ENCODE peak calls at places on chromosome 2, in seven cellular contexts. P, C, F, G, V, R and S are unnamed samples.

GRCh38 chr2:189300917-189301316 is 121.4 kb upstream of the COL5A2 start:
- DNase-seq in P (no peak), R (no peak), V (no peak), G (no peak), F (no peak), C (no peak), S (no peak)

GRCh38 chr2:173667014-173667413 is 298.2 kb downstream of the SP3 start:
- DNase-seq in V (no peak), C (no peak), P (no peak), G (no peak), F (no peak), R (no peak), S (no peak)

GRCh38 chr2:97699765-97700444 is 13.5 kb upstream of the ZAP70 start:
- DNase-seq in G (peak; percentile 82), F (no peak), P (no peak), C (no peak), V (no peak), R (peak; percentile 37), S (peak; percentile 66)

GRCh38 chr2:120551540-120551939 is 184.1 kb upstream of the GLI2 start:
- DNase-seq in P (no peak), G (no peak), C (no peak), R (no peak), F (no peak), V (no peak), S (no peak)

GRCh38 chr2:215724171-215724570 is 288.3 kb upstream of the FN1 start:
- DNase-seq in V (no peak), R (no peak), P (no peak), C (no peak), G (no peak), F (no peak), S (no peak)

GRCh38 chr2:85811173-85811849 is 57.5 kb downstream of the ATOH8 start:
- DNase-seq in G (peak; percentile 60), P (no peak), C (peak; percentile 67), F (no peak), R (no peak), V (peak; percentile 70), S (no peak)

GRCh38 chr2:120436460-120436739 is 90.5 kb downstream of the INHBB start:
- DNase-seq in R (no peak), F (no peak), V (no peak), C (peak; percentile 85), P (peak; percentile 66), G (no peak), S (no peak)

GRCh38 chr2:121505005-121505404 is 25.7 kb upstream of the RNU4ATAC start:
- DNase-seq in V (no peak), G (no peak), R (no peak), F (no peak), C (no peak), P (no peak), S (no peak)

GRCh38 chr2:172335731-172336130 is 91.7 kb upstream of the ITGA6 start:
- DNase-seq in G (no peak), R (no peak), C (no peak), V (no peak), P (no peak), F (no peak), S (no peak)

GRCh38 chr2:239158641-239159475 is 242.0 kb downstream of the HDAC4 start:
- DNase-seq in C (peak; percentile 56), P (peak; percentile 61), V (peak; percentile 13), G (no peak), R (no peak), F (peak; percentile 40), S (no peak)

GRCh38 chr2:173432049-173432754 is 77.5 kb downstream of the CDCA7 start:
- DNase-seq in V (no peak), F (no peak), P (no peak), R (no peak), C (no peak), G (no peak), S (no peak)

GRCh38 chr2:7611750-7612149 is 694.5 kb downstream of the RNF144A start:
- DNase-seq in R (no peak), V (no peak), P (no peak), F (no peak), G (no peak), C (no peak), S (no peak)

GRCh38 chr2:239015769-239016675 is 168.1 kb downstream of the TWIST2 start:
- DNase-seq in F (no peak), R (no peak), P (peak; percentile 55), G (no peak), V (peak; percentile 9), C (no peak), S (no peak)

GRCh38 chr2:125172181-125172580 is 1147.1 kb downstream of the CNTNAP5 start:
- DNase-seq in V (no peak), F (no peak), C (no peak), P (no peak), G (no peak), R (no peak), S (no peak)

GRCh38 chr2:74530239-74531161 is 767 bp downstream of the HTRA2 start:
- DNase-seq in C (peak; percentile 70), G (peak; percentile 42), V (peak; percentile 38), P (no peak), F (peak; percentile 68), R (no peak), S (peak; percentile 75)

GRCh38 chr2:173079968-173080860 is 4.6 kb downstream of the MAP3K20 start:
- DNase-seq in P (no peak), R (no peak), F (no peak), V (no peak), C (no peak), G (no peak), S (no peak)

GRCh38 chr2:10646153-10646552 is 43.6 kb downstream of the NOL10 start:
- DNase-seq in P (no peak), G (no peak), C (no peak), F (no peak), R (no peak), V (no peak), S (no peak)

GRCh38 chr2:45705233-45705632 is 53.8 kb downstream of the PRKCE start:
- DNase-seq in F (no peak), V (no peak), G (no peak), P (no peak), C (no peak), R (no peak), S (no peak)

GRCh38 chr2:45707661-45708060 is 56.2 kb downstream of the PRKCE start:
- DNase-seq in R (no peak), P (no peak), C (no peak), G (no peak), F (no peak), V (no peak), S (no peak)

GRCh38 chr2:45708501-45708900 is 57.0 kb downstream of the PRKCE start:
- DNase-seq in F (no peak), C (no peak), V (no peak), R (no peak), G (no peak), P (no peak), S (no peak)

GRCh38 chr2:45706028-45706427 is 54.6 kb downstream of the PRKCE start:
- DNase-seq in F (no peak), P (no peak), G (no peak), V (no peak), C (no peak), R (no peak), S (no peak)

DNA sequence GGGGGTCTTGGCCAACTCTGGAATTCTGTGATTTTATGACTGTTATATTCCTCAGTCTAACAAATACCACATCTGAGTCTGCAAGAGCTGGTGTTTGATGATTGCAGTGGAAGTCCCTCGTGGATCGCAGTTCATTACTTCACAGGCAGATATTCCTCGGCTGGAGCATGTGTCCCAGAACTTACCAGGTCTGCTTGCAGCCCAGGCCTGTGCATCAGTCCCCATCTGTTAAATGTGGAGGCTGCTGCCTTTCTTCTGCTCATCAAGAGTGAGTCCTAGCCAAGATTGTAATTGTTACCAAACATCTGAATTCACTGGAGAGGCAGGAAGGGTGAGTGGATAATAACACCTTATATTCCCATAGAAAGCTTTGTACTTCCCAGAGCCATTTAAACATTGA is 55.6 kb downstream of the PRKCE start:
- DNase-seq in R (no peak), V (no peak), C (no peak), P (no peak), G (no peak), F (no peak), S (no peak)
- H3K4me1 ChIP-seq in R (peaks cover 4% of the 10 kb centered on the region), V (peaks cover 3% of the 10 kb centered on the region), C (peaks cover 47% of the 10 kb centered on the region), P (peaks cover 41% of the 10 kb centered on the region), G (no peaks in the 10 kb centered on the region), F (peaks cover 7% of the 10 kb centered on the region), S (no peaks in the 10 kb centered on the region)

GRCh38 chr2:207849443-207849842 is 79.7 kb upstream of the FZD5 start:
- DNase-seq in R (no peak), F (no peak), V (no peak), G (no peak), P (no peak), C (no peak), S (no peak)
- H3K36me3 ChIP-seq in R (no peaks in the 10 kb centered on the region), F (no peaks in the 10 kb centered on the region), V (no peaks in the 10 kb centered on the region), G (no peaks in the 10 kb centered on the region), P (no peaks in the 10 kb centered on the region), C (no peaks in the 10 kb centered on the region), S (no peaks in the 10 kb centered on the region)

GRCh38 chr2:186617186-186617585 is 27.3 kb downstream of the ITGAV start:
- DNase-seq in F (no peak), C (no peak), G (no peak), R (no peak), P (no peak), V (no peak), S (no peak)
- H3K27me3 ChIP-seq in F (no peaks in the 10 kb centered on the region), C (no peaks in the 10 kb centered on the region), G (no peaks in the 10 kb centered on the region), R (no peaks in the 10 kb centered on the region), P (no peaks in the 10 kb centered on the region), V (no peaks in the 10 kb centered on the region), S (no peaks in the 10 kb centered on the region)

DNA sequence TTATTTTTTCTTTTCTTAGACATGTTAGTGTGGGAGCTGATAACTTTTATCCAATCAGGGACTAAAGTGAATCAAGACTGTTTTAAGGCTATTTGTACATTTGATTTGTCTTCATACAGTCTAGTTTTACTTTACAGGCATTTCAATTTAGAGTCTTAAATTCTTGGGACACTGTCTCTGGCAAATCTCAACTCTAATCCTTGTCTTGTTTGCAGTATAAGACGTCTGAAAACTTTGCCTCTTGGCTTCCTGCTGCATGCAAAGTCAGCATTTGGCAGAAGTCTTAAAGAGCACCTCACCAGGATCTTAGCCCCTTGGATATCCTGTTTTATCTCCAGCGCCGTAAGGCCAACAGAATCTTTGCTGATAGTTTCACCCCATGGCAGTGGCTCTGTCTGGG is 30.3 kb downstream of the SPOPL start:
- DNase-seq in F (no peak), R (no peak), V (no peak), P (no peak), C (no peak), G (peak; percentile 72), S (no peak)
- H3K4me1 ChIP-seq in F (no peaks in the 10 kb centered on the region), R (no peaks in the 10 kb centered on the region), V (no peaks in the 10 kb centered on the region), P (peaks cover 27% of the 10 kb centered on the region), C (peaks cover 18% of the 10 kb centered on the region), G (peaks cover 18% of the 10 kb centered on the region), S (no peaks in the 10 kb centered on the region)

GRCh38 chr2:200421270-200421669 is 88.6 kb downstream of the KCTD18 start:
- DNase-seq in V (no peak), P (no peak), G (no peak), C (no peak), R (no peak), F (no peak), S (no peak)

GRCh38 chr2:200425026-200425821 is 84.6 kb downstream of the KCTD18 start:
- DNase-seq in P (no peak), R (no peak), V (no peak), C (no peak), F (no peak), G (no peak), S (no peak)

GRCh38 chr2:200422071-200422470 is 87.8 kb downstream of the KCTD18 start:
- DNase-seq in C (no peak), F (no peak), V (no peak), G (no peak), R (no peak), P (no peak), S (no peak)

GRCh38 chr2:200422532-200423262 is 87.2 kb downstream of the KCTD18 start:
- DNase-seq in R (no peak), G (no peak), V (no peak), F (no peak), P (no peak), C (no peak), S (no peak)

GRCh38 chr2:200423552-200423951 is 86.3 kb downstream of the KCTD18 start:
- DNase-seq in G (no peak), C (no peak), V (no peak), R (no peak), P (no peak), F (no peak), S (no peak)
- H3K36me3 ChIP-seq in G (no peaks in the 10 kb centered on the region), C (peaks cover 63% of the 10 kb centered on the region), V (no peaks in the 10 kb centered on the region), R (peaks cover 10% of the 10 kb centered on the region), P (peaks cover 7% of the 10 kb centered on the region), F (peaks cover 42% of the 10 kb centered on the region), S (peaks cover 4% of the 10 kb centered on the region)